ENCODE peak calls at places on chromosomes 6 and 20, in four cellular contexts. K is heart left ventricle; B is stimulated activated CD4-positive, alpha-beta T cell treated with anti-CD3 and anti-CD28 coated beads, TNF-alpha, amount 100 ng/mL, for 4 hours; F is HEK293T. A is an unnamed sample.

GRCh38 chr6:84411060-84411629 is 183.7 kb upstream of the CEP162 start:
- DNase-seq in B (no peak), F (no peak), K (no peak), A (no peak)

GRCh38 chr6:4805553-4806307 is 29.5 kb downstream of the CDYL start:
- DNase-seq in K (peak), B (no peak), F (peak), A (peak)

GRCh38 chr6:2196079-2196679 is 49.2 kb downstream of the GMDS start:
- DNase-seq in K (no peak), F (peak), B (no peak), A (peak)

GRCh38 chr20:60137657-60138245 is 179.5 kb downstream of the CDH26 start:
- DNase-seq in F (peak), B (no peak), K (no peak), A (peak)

GRCh38 chr6:53831081-53831839 is 36.5 kb downstream of the LRRC1 start:
- DNase-seq in F (no peak), K (no peak), B (no peak), A (peak)

GRCh38 chr6:44177691-44178423 is 19.2 kb downstream of the CAPN11 start:
- DNase-seq in B (no peak), K (peak), F (no peak), A (no peak)

GRCh38 chr20:36587388-36588136 is 14.2 kb downstream of the TGIF2 start:
- DNase-seq in K (no peak), F (no peak), B (no peak), A (no peak)

GRCh38 chr6:131778134-131778533 is 29.7 kb upstream of the ENPP1 start:
- DNase-seq in F (no peak), B (no peak), K (no peak), A (no peak)

GRCh38 chr6:12577124-12577845 is 139.3 kb upstream of the PHACTR1 start:
- DNase-seq in K (no peak), F (no peak), B (no peak), A (no peak)

GRCh38 chr6:167975449-167975848 is 22.0 kb upstream of the KIF25 start:
- DNase-seq in K (no peak), F (no peak), B (no peak), A (no peak)

GRCh38 chr6:138088307-138088744 is 18.9 kb downstream of the PERP start:
- DNase-seq in B (no peak), F (no peak), K (no peak), A (no peak)

GRCh38 chr6:27617046-27617687 is 144.3 kb upstream of the ZNF184 start:
- DNase-seq in K (no peak), F (peak), B (no peak), A (no peak)

GRCh38 chr6:17389274-17389847 is 4.0 kb upstream of the CAP2 start:
- DNase-seq in B (no peak), F (no peak), K (no peak), A (no peak)

GRCh38 chr6:48765352-48765961 is 654.5 kb upstream of the PTCHD4 start:
- DNase-seq in F (peak), K (no peak), B (no peak), A (peak)

GRCh38 chr6:89976141-89977020 is 82.1 kb downstream of the GJA10 start:
- DNase-seq in B (no peak), F (no peak), K (no peak), A (no peak)

GRCh38 chr20:41168281-41169183 is 31.2 kb downstream of the PLCG1 start:
- DNase-seq in F (no peak), B (no peak), K (peak), A (no peak)

GRCh38 chr6:149499066-149499465 is 14.3 kb upstream of the ZC3H12D start:
- DNase-seq in F (no peak), B (no peak), K (no peak), A (no peak)

GRCh38 chr6:4781426-4781825 is 5.2 kb downstream of the CDYL start:
- DNase-seq in B (no peak), K (no peak), F (no peak), A (no peak)

GRCh38 chr20:10648651-10649050 is 25.1 kb downstream of the JAG1 start:
- DNase-seq in K (no peak), F (no peak), B (no peak), A (no peak)

GRCh38 chr6:38646166-38646565 is 6.4 kb upstream of the BTBD9 start:
- DNase-seq in F (no peak), B (no peak), K (no peak), A (no peak)

GRCh38 chr6:11201015-11201414 is 31.5 kb downstream of the NEDD9 start:
- DNase-seq in B (no peak), K (no peak), F (no peak), A (no peak)

GRCh38 chr6:13573669-13574110 is 711 bp upstream of the SIRT5 start:
- DNase-seq in B (peak), F (no peak), K (peak), A (peak)

GRCh38 chr20:25453035-25453810 is 45.8 kb downstream of the GINS1 start:
- DNase-seq in F (peak), K (no peak), B (no peak), A (no peak)

GRCh38 chr20:58716476-58717277 is 24.1 kb downstream of the NPEPL1 start:
- DNase-seq in F (no peak), K (no peak), B (no peak), A (peak)

GRCh38 chr20:57705103-57705899 is 4.5 kb downstream of the PMEPA1 start:
- DNase-seq in F (no peak), B (no peak), K (no peak), A (no peak)

GRCh38 chr6:25027221-25027916 is 91.6 kb upstream of the RIPOR2 start:
- DNase-seq in F (no peak), B (peak), K (no peak), A (no peak)

GRCh38 chr6:158939255-158940170 is 60.5 kb downstream of the RSPH3 start:
- DNase-seq in B (no peak), K (no peak), F (no peak), A (no peak)

GRCh38 chr6:7108964-7109836 is 1.4 kb downstream of the RREB1 start:
- DNase-seq in K (peak), B (peak), F (peak), A (no peak)

GRCh38 chr20:45823949-45824835 is 2.9 kb downstream of the TNNC2 start:
- DNase-seq in F (no peak), K (peak), B (no peak), A (peak)

GRCh38 chr6:46648869-46649488 is 3.6 kb downstream of the CYP39A1 start:
- DNase-seq in F (no peak), K (no peak), B (no peak), A (no peak)

GRCh38 chr6:75115501-75115900 is 90.4 kb downstream of the COL12A1 start:
- DNase-seq in F (no peak), B (no peak), K (no peak), A (no peak)

GRCh38 chr6:6230286-6230685 is 90.2 kb downstream of the F13A1 start:
- DNase-seq in F (no peak), K (no peak), B (no peak), A (no peak)